ENCODE peak calls at places on chromosomes 11 and 22, in seven cellular contexts. S, Q, G, T, P, J and M are unnamed samples.

GRCh38 chr11:6623391-6624363 is 4.5 kb upstream of the TPP1 start:
- DNase-seq in S (no peak), Q (no peak), G (no peak), T (no peak), P (no peak), J (no peak), M (no peak)

GRCh38 chr11:65448418-65449196 is 26.0 kb downstream of the NEAT1 start:
- DNase-seq in S (peak), Q (no peak), G (no peak), T (no peak), P (peak), J (no peak), M (no peak)

GRCh38 chr11:44094260-44094868 is 1.1 kb upstream of the EXT2 start:
- DNase-seq in S (peak), Q (peak), G (peak), T (peak), P (peak), J (peak), M (peak)

GRCh38 chr11:119156496-119156895 is 7.6 kb downstream of the ABCG4 start:
- DNase-seq in S (no peak), Q (no peak), G (no peak), T (no peak), P (no peak), J (no peak), M (no peak)

GRCh38 chr11:10503777-10504176 is 37.2 kb downstream of the RNF141 start:
- DNase-seq in S (no peak), Q (no peak), G (no peak), T (no peak), P (no peak), J (no peak), M (no peak)

GRCh38 chr11:2751523-2752203 is 51.9 kb upstream of the KCNQ1OT1 start:
- DNase-seq in S (no peak), Q (no peak), G (no peak), T (no peak), P (no peak), J (no peak), M (no peak)

GRCh38 chr11:129974237-129974636 is 28.4 kb downstream of the PRDM10 start:
- DNase-seq in S (no peak), Q (no peak), G (no peak), T (no peak), P (no peak), J (no peak), M (no peak)

GRCh38 chr11:100563541-100564280 is 123.4 kb upstream of the ARHGAP42 start:
- DNase-seq in S (no peak), Q (no peak), G (no peak), T (no peak), P (no peak), J (no peak), M (no peak)

GRCh38 chr22:31953251-31953650 is 8.9 kb downstream of the YWHAH start:
- DNase-seq in S (no peak), Q (no peak), G (no peak), T (no peak), P (no peak), J (no peak), M (no peak)

GRCh38 chr11:76455331-76455730 is 10.5 kb downstream of the EMSY start:
- DNase-seq in S (no peak), Q (no peak), G (peak), T (no peak), P (no peak), J (no peak), M (no peak)

GRCh38 chr22:24185501-24186351 is 4.4 kb downstream of the SUSD2 start:
- DNase-seq in S (no peak), Q (no peak), G (no peak), T (no peak), P (no peak), J (no peak), M (no peak)

GRCh38 chr11:119479685-119480275 is 56.8 kb upstream of the THY1 start:
- DNase-seq in S (no peak), Q (no peak), G (peak), T (peak), P (peak), J (no peak), M (peak)

GRCh38 chr22:23511627-23512347 is 68.3 kb downstream of the IGLL1 start:
- DNase-seq in S (no peak), Q (no peak), G (no peak), T (no peak), P (no peak), J (no peak), M (no peak)

GRCh38 chr11:120188831-120189455 is 21.9 kb upstream of the OAF start:
- DNase-seq in S (no peak), Q (no peak), G (no peak), T (no peak), P (no peak), J (no peak), M (no peak)

GRCh38 chr11:108032800-108033199 is 24.1 kb downstream of the CUL5 start:
- DNase-seq in S (no peak), Q (no peak), G (no peak), T (no peak), P (no peak), J (no peak), M (no peak)

GRCh38 chr11:108025387-108026080 is 16.8 kb downstream of the CUL5 start:
- DNase-seq in S (no peak), Q (peak), G (peak), T (no peak), P (no peak), J (no peak), M (no peak)

GRCh38 chr11:108027057-108027456 is 18.4 kb downstream of the CUL5 start:
- DNase-seq in S (no peak), Q (no peak), G (no peak), T (no peak), P (no peak), J (no peak), M (no peak)
- TF ChIP-seq CTCF in S (no peak), Q (no peak), G (no peak), T (no peak), P (no peak), J (no peak), M (no peak)

DNA sequence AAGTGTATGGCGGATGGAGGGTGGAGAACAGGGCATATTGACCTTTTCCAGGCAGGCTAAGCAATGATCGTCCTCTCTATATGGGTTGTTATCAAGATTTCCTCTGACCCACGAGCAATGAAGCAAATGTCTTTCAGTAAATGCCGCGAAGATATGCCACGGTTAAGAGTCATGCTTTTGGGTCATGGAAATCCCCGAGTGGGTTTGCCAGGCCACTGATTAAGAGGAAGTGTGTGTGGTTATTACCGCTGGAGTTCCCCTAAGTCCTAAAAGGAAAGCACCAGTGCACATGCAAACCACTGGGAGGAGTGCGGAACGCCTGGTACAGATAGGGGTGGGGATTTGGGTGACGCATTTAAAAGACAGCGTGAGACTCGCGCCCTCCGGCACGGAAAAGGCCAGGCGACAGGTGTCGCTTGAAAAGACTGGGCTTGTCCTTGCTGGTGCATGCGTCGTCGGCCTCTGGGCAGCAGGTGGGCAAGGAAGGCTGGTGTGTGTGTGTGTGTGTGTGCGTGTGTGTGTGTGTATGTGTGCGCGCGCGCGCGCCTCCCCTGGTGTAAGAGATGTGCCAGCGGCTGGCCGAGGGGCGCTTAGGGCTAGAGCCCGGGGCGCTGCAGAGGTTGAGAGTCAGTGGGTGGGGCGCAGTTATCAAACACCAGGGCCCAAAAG is at the start of gene BIRC3:
- DNase-seq in S (peak), Q (peak), G (peak), T (peak), P (peak), J (peak), M (peak)
- TF ChIP-seq CTCF in S (peak), Q (no peak), G (no peak), T (peak), P (no peak), J (no peak), M (no peak)

DNA sequence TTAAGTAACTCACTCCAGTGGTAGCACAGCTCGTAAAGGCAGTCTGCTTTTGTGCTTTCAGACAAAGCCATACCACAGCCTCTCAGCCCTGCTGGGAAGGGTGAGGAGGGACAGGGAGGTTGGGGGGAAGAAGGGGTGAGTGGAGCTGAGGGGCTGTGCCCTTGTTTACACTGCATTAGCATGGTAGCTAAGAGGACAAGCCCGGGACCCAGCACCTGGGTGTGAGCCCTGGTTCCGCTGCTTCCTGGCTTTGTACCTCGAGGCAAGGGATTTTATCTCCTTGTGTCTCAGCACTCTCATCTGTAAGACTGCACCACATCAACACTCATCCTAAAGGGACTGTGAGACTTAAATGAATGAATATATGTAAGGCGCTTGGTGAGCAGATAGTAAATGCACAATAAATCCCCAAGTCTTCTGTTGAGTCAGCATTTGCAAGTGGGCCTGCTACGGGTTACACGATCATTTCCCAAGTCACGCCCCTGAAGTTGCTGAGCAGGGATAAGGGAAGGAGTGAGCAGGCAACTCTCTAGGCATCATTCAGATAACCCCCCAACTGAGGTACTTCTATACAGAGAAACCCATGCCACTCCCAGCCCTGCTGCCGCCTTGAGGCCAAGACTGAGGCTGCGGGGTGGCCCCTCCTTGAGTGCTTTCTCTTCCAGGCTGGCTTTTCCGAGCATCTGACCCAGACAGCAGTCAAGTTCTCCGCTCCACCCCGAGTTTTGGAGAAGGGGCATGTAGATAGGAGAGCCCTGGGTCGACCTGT is 7.5 kb downstream of the RASD2 start:
- DNase-seq in S (no peak), Q (no peak), G (no peak), T (no peak), P (no peak), J (no peak), M (no peak)
- TF ChIP-seq CTCF in S (no peak), Q (no peak), G (no peak), T (no peak), P (no peak), J (no peak), M (no peak)

GRCh38 chr11:123653405-123653996 is 923 bp downstream of the SCN3B start:
- DNase-seq in S (no peak), Q (no peak), G (peak), T (no peak), P (no peak), J (no peak), M (no peak)
- TF ChIP-seq CTCF in S (no peak), Q (no peak), G (no peak), T (no peak), P (peak), J (no peak), M (no peak)

GRCh38 chr11:47331454-47332302 is 20.8 kb downstream of the MYBPC3 start:
- DNase-seq in S (no peak), Q (no peak), G (no peak), T (no peak), P (no peak), J (no peak), M (no peak)

GRCh38 chr11:47332303-47332711 is 20.2 kb downstream of the MYBPC3 start:
- DNase-seq in S (no peak), Q (no peak), G (no peak), T (no peak), P (no peak), J (no peak), M (no peak)

GRCh38 chr11:47329431-47329993 is 23.0 kb downstream of the MYBPC3 start:
- DNase-seq in S (no peak), Q (no peak), G (no peak), T (no peak), P (no peak), J (no peak), M (no peak)

GRCh38 chr11:47328449-47329390 is 23.8 kb downstream of the MYBPC3 start:
- DNase-seq in S (no peak), Q (peak), G (no peak), T (no peak), P (no peak), J (no peak), M (no peak)

GRCh38 chr11:47330002-47330911 is 22.2 kb downstream of the MYBPC3 start:
- DNase-seq in S (no peak), Q (no peak), G (no peak), T (no peak), P (peak), J (no peak), M (no peak)
- TF ChIP-seq CTCF in S (no peak), Q (no peak), G (no peak), T (no peak), P (no peak), J (peak), M (no peak)

GRCh38 chr11:72589802-72590761 is 84.1 kb downstream of the PDE2A start:
- DNase-seq in S (no peak), Q (peak), G (peak), T (peak), P (peak), J (no peak), M (no peak)
- TF ChIP-seq CTCF in S (peak), Q (peak), G (peak), T (peak), P (peak), J (no peak), M (no peak)

GRCh38 chr22:50621491-50621880 is 6.5 kb downstream of the ARSA start:
- DNase-seq in S (no peak), Q (peak), G (no peak), T (no peak), P (peak), J (no peak), M (no peak)

GRCh38 chr22:50621948-50622722 is 5.8 kb downstream of the ARSA start:
- DNase-seq in S (no peak), Q (peak), G (no peak), T (no peak), P (peak), J (no peak), M (no peak)

GRCh38 chr22:50620861-50621490 is 7.0 kb downstream of the ARSA start:
- DNase-seq in S (no peak), Q (peak), G (no peak), T (peak), P (peak), J (no peak), M (no peak)

GRCh38 chr22:50624347-50625130 is 3.4 kb downstream of the ARSA start:
- DNase-seq in S (peak), Q (no peak), G (no peak), T (no peak), P (no peak), J (no peak), M (no peak)

GRCh38 chr22:50622723-50623327 is 5.1 kb downstream of the ARSA start:
- DNase-seq in S (no peak), Q (no peak), G (no peak), T (peak), P (peak), J (no peak), M (no peak)
- TF ChIP-seq CTCF in S (no peak), Q (no peak), G (no peak), T (peak), P (no peak), J (no peak), M (no peak)